ENCODE peak calls at places on chromosome 6, in eight cellular contexts. N, X, P, Q, L, H, F and C are unnamed samples.

GRCh38 chr6:46528956-46529750 is 37.9 kb upstream of the RCAN2 start:
- DNase-seq in N (no peak), X (no peak), P (no peak), Q (no peak), L (no peak), H (no peak), F (no peak), C (no peak)

GRCh38 chr6:98921038-98921437 is 26.7 kb downstream of the FBXL4 start:
- DNase-seq in N (no peak), X (no peak), P (no peak), Q (no peak), L (no peak), H (peak; percentile 4), F (peak; percentile 9), C (peak; percentile 12)

GRCh38 chr6:149563928-149564325 is 2.2 kb upstream of the GINM1 start:
- DNase-seq in N (no peak), X (no peak), P (no peak), Q (no peak), L (no peak), H (no peak), F (no peak), C (no peak)

GRCh38 chr6:33583591-33584155 is 3.6 kb upstream of the BAK1 start:
- DNase-seq in N (peak; percentile 63), X (no peak), P (peak; percentile 80), Q (no peak), L (no peak), H (peak; percentile 81), F (no peak), C (no peak)

GRCh38 chr6:72787521-72788031 is 165.7 kb downstream of the KCNQ5 start:
- DNase-seq in N (no peak), X (peak; percentile 82), P (peak; percentile 64), Q (peak; percentile 44), L (no peak), H (peak; percentile 64), F (no peak), C (no peak)

GRCh38 chr6:41371461-41371991 is 36.1 kb downstream of the NCR2 start:
- DNase-seq in N (peak; percentile 68), X (peak; percentile 20), P (peak; percentile 82), Q (peak; percentile 27), L (peak; percentile 38), H (peak; percentile 95), F (no peak), C (no peak)

GRCh38 chr6:24990227-24990843 is 54.6 kb upstream of the RIPOR2 start:
- DNase-seq in N (no peak), X (peak; percentile 21), P (no peak), Q (no peak), L (no peak), H (no peak), F (no peak), C (no peak)

GRCh38 chr6:16437984-16438383 is 199.6 kb downstream of the GMPR start:
- DNase-seq in N (no peak), X (no peak), P (no peak), Q (peak; percentile 36), L (no peak), H (no peak), F (no peak), C (no peak)

GRCh38 chr6:133286765-133287164 is 45.6 kb downstream of the EYA4 start:
- DNase-seq in N (peak; percentile 23), X (peak; percentile 28), P (peak; percentile 54), Q (no peak), L (no peak), H (no peak), F (peak; percentile 11), C (no peak)

GRCh38 chr6:82906489-82906888 is 159.2 kb downstream of the UBE3D start:
- DNase-seq in N (no peak), X (peak; percentile 14), P (no peak), Q (no peak), L (no peak), H (no peak), F (no peak), C (no peak)

GRCh38 chr6:1797801-1798200 is 188.1 kb downstream of the FOXC1 start:
- DNase-seq in N (no peak), X (no peak), P (no peak), Q (no peak), L (no peak), H (no peak), F (peak; percentile 22), C (no peak)

GRCh38 chr6:136889271-136890193 is 32.6 kb upstream of the SLC35D3 start:
- DNase-seq in N (no peak), X (no peak), P (no peak), Q (no peak), L (no peak), H (no peak), F (no peak), C (no peak)

GRCh38 chr6:129050086-129050485 is 167.1 kb downstream of the LAMA2 start:
- DNase-seq in N (no peak), X (no peak), P (no peak), Q (no peak), L (no peak), H (no peak), F (no peak), C (no peak)

GRCh38 chr6:143805832-143806281 is 37.3 kb upstream of the LTV1 start:
- DNase-seq in N (no peak), X (peak; percentile 59), P (no peak), Q (no peak), L (no peak), H (peak; percentile 43), F (no peak), C (no peak)

GRCh38 chr6:163688971-163689370 is 274.5 kb downstream of the QKI start:
- DNase-seq in N (no peak), X (peak; percentile 54), P (no peak), Q (no peak), L (no peak), H (no peak), F (no peak), C (no peak)

GRCh38 chr6:39083111-39083702 is 31.8 kb downstream of the SAYSD1 start:
- DNase-seq in N (no peak), X (no peak), P (no peak), Q (no peak), L (no peak), H (no peak), F (no peak), C (no peak)

GRCh38 chr6:118908441-118908840 is 14.5 kb downstream of the ASF1A start:
- DNase-seq in N (no peak), X (no peak), P (no peak), Q (no peak), L (no peak), H (no peak), F (no peak), C (no peak)

GRCh38 chr6:124962617-124963415 is 579 bp downstream of the RNF217 start:
- DNase-seq in N (peak; percentile 44), X (no peak), P (peak; percentile 63), Q (peak; percentile 61), L (peak; percentile 49), H (peak; percentile 86), F (no peak), C (peak; percentile 28)

GRCh38 chr6:29762051-29762450 is 38.8 kb downstream of the HLA-F start:
- DNase-seq in N (no peak), X (no peak), P (no peak), Q (no peak), L (no peak), H (no peak), F (no peak), C (no peak)

GRCh38 chr6:128572286-128572685 is 51.9 kb upstream of the PTPRK start:
- DNase-seq in N (no peak), X (peak; percentile 58), P (no peak), Q (no peak), L (no peak), H (peak; percentile 11), F (no peak), C (no peak)

GRCh38 chr6:154337423-154338005 is 19.1 kb downstream of the IPCEF1 start:
- DNase-seq in N (no peak), X (no peak), P (no peak), Q (no peak), L (no peak), H (no peak), F (no peak), C (no peak)

GRCh38 chr6:121612916-121613315 is 177.5 kb downstream of the GJA1 start:
- DNase-seq in N (no peak), X (no peak), P (no peak), Q (no peak), L (no peak), H (no peak), F (no peak), C (no peak)

GRCh38 chr6:91288741-91289140 is 701.9 kb upstream of the MAP3K7 start:
- DNase-seq in N (no peak), X (no peak), P (no peak), Q (no peak), L (no peak), H (no peak), F (no peak), C (no peak)

GRCh38 chr6:161727063-161727462 is 453.2 kb upstream of the AGPAT4 start:
- DNase-seq in N (no peak), X (no peak), P (peak; percentile 42), Q (no peak), L (no peak), H (no peak), F (no peak), C (no peak)
- TF ChIP-seq CTCF in N (no peak), X (no peak), P (no peak), Q (no peak), L (no peak), H (no peak), F (no peak), C (peak; percentile 5)

GRCh38 chr6:56542367-56543331 is 100.0 kb downstream of the DST start:
- DNase-seq in N (peak; percentile 78), X (peak; percentile 98), P (peak; percentile 96), Q (peak; percentile 96), L (peak; percentile 94), H (peak; percentile 75), F (peak; percentile 97), C (peak; percentile 75)
- TF ChIP-seq CTCF in N (no peak), X (peak; percentile 24), P (no peak), Q (no peak), L (peak; percentile 17), H (no peak), F (peak; percentile 12), C (no peak)

GRCh38 chr6:157272866-157273755 is 50.2 kb downstream of the TMEM242 start:
- DNase-seq in N (no peak), X (no peak), P (peak; percentile 65), Q (no peak), L (no peak), H (peak; percentile 85), F (peak; percentile 21), C (no peak)
- TF ChIP-seq CTCF in N (no peak), X (no peak), P (peak; percentile 20), Q (no peak), L (no peak), H (no peak), F (no peak), C (no peak)

DNA sequence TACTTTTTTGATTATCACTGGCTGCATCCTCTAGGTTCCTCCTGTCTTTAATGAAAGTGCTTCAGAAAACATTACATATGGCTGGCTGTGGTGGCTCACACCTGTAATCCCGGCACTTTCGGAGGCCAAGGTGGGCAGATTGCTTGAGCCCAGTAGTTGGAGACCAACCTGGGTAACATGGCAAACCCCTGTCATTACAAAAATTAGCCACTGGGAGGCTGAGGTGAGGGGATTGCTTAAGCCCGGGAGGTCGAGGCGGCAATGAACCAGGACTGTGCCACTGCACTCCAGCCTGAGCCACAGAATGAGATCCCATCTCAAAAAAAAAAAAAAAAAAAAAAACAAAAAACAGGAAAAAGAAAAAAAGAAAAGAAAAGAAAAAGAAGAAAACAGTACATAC is 35.3 kb downstream of the BEND3 start:
- DNase-seq in N (peak; percentile 33), X (peak; percentile 4), P (peak; percentile 79), Q (no peak), L (no peak), H (no peak), F (peak; percentile 33), C (no peak)
- TF ChIP-seq CTCF in N (peak; percentile 63), X (peak; percentile 16), P (peak; percentile 56), Q (no peak), L (peak; percentile 8), H (peak; percentile 23), F (peak; percentile 28), C (no peak)